ENCODE peak calls at places on chromosomes 12 and 14, in five cellular contexts. H is brain microvascular endothelial cell, W is breast epithelium, N is ovary, U is stomach. Y is an unnamed sample.

GRCh38 chr12:29167410-29167809 is 18.3 kb downstream of the FAR2 start:
- DNase-seq in W (no peak), N (no peak), U (no peak), H (no peak), Y (no peak)

GRCh38 chr14:34043627-34044372 is 92.9 kb upstream of the EGLN3 start:
- DNase-seq in H (no peak), U (no peak), N (no peak), W (no peak), Y (no peak)

GRCh38 chr12:78571953-78572352 is 292.6 kb upstream of the SYT1 start:
- DNase-seq in H (no peak), N (peak; percentile 19), U (no peak), W (no peak), Y (no peak)

GRCh38 chr12:89838846-89839245 is 130.2 kb upstream of the ATP2B1 start:
- DNase-seq in W (no peak), N (no peak), U (no peak), H (no peak), Y (no peak)

GRCh38 chr12:115443351-115443938 is 759.5 kb upstream of the TBX3 start:
- DNase-seq in W (no peak), N (no peak), H (no peak), U (no peak), Y (no peak)

GRCh38 chr14:75800792-75801191 is 139.7 kb downstream of the TTLL5 start:
- DNase-seq in H (no peak), N (no peak), U (no peak), W (no peak), Y (no peak)

GRCh38 chr14:61343991-61344405 is 22.6 kb downstream of the PRKCH start:
- DNase-seq in H (no peak), U (no peak), W (no peak), N (no peak), Y (no peak)

GRCh38 chr12:80936353-80936641 is 1.4 kb downstream of the LIN7A start:
- DNase-seq in H (no peak), W (no peak), N (no peak), U (no peak), Y (peak; percentile 60)

GRCh38 chr14:49950275-49951250 is 57.7 kb downstream of the ARF6 start:
- DNase-seq in W (peak; percentile 96), H (no peak), U (peak; percentile 89), N (no peak), Y (no peak)

GRCh38 chr14:71155743-71156142 is 248.5 kb downstream of the PCNX1 start:
- DNase-seq in N (no peak), U (no peak), W (no peak), H (no peak), Y (no peak)

GRCh38 chr12:90036641-90037040 is 328.0 kb upstream of the ATP2B1 start:
- DNase-seq in U (no peak), W (no peak), N (no peak), H (no peak), Y (no peak)

GRCh38 chr12:127158385-127159061 is 1108.4 kb upstream of the TMEM132C start:
- DNase-seq in W (no peak), U (no peak), H (no peak), N (no peak), Y (no peak)

GRCh38 chr14:101198398-101199027 is 295.0 kb upstream of the RTL1 start:
- DNase-seq in W (no peak), U (peak; percentile 21), H (no peak), N (no peak), Y (no peak)

GRCh38 chr14:21309956-21310355 is 30.1 kb downstream of the RPGRIP1 start:
- DNase-seq in W (no peak), U (no peak), H (no peak), N (no peak), Y (no peak)

GRCh38 chr12:15863984-15864383 is 18.2 kb upstream of the STRAP start:
- DNase-seq in H (no peak), U (no peak), W (no peak), N (no peak), Y (no peak)

GRCh38 chr12:12998248-12998647 is 1.8 kb downstream of the HEBP1 start:
- DNase-seq in H (no peak), U (no peak), N (no peak), W (no peak), Y (no peak)
- H3K27me3 ChIP-seq in H (no peaks in the 10 kb centered on the region), U (no peaks in the 10 kb centered on the region), N (no peaks in the 10 kb centered on the region), W (no peaks in the 10 kb centered on the region), Y (no peaks in the 10 kb centered on the region)

GRCh38 chr12:116559080-116559329 is 176 bp upstream of the MAP1LC3B2 start:
- DNase-seq in N (no peak), W (no peak), U (no peak), H (no peak), Y (no peak)
- H3K4me3 ChIP-seq in N (no peak overlapping the region), W (peak overlapping the region; percentile 44), U (no peak overlapping the region), H (no peak overlapping the region), Y (no peak overlapping the region)

DNA sequence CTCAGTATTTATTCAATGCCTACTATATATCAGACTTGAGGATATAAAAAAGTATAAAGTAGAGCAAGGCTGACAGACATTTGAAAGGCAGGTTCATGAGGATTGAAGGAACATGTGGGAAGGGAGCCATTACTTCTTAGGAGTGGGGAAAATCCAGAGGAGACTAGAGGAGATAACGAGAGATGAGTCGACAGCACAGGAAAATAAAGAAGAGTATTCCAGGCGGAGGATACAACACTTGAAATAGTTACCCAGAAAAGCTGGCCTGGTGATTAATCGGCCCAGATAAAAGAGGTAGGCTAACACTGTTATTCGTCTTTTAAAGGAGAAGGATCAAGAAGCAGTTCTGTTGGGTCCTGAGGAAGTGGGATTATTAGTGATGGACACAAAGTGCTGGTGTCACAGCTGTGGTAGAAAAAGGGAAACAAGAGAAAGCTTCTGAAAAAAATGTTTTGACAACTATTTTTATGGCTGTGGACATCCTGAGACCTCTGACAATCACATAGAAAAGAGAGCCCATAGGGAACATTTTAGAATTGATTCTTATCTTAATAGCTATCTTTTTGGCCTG is 425.3 kb downstream of the ZFP36L1 start:
- DNase-seq in H (peak; percentile 50), W (no peak), U (no peak), N (no peak), Y (no peak)
- H3K27ac ChIP-seq in H (no peak overlapping the region), W (no peak overlapping the region), U (no peak overlapping the region), N (no peak overlapping the region), Y (peak overlapping the region; percentile 39)

GRCh38 chr12:54159549-54159948 is 29.2 kb downstream of the SMUG1 start:
- DNase-seq in H (no peak), W (no peak), U (no peak), N (no peak), Y (no peak)

GRCh38 chr12:54159140-54159539 is 29.6 kb downstream of the SMUG1 start:
- DNase-seq in N (no peak), W (no peak), H (no peak), U (peak; percentile 57), Y (no peak)

GRCh38 chr12:54158581-54158980 is 30.2 kb downstream of the SMUG1 start:
- DNase-seq in W (no peak), N (no peak), U (no peak), H (no peak), Y (no peak)

GRCh38 chr12:54160807-54161480 is 27.8 kb downstream of the SMUG1 start:
- DNase-seq in N (no peak), H (no peak), U (no peak), W (no peak), Y (no peak)

DNA sequence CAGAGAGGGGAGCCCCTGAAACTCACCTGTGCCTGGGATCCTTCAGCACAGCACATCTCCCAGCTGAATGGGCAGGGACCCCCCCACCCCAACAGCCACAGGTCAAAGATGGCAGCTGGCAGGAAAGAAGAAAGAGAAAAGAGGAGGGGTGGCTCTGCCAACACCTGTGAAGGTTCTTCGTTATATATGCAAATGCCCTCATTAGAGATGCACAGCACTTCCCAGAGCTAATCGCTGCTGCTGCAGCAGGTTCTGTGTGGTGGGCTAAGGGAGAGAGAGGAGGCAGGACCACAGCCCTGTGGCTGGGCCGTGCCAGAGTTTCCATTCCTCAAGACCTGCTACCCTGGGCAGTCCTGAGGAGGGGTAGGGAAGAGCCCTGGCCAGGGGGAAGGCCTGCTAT is 28.7 kb downstream of the SMUG1 start:
- DNase-seq in H (no peak), U (no peak), N (no peak), W (no peak), Y (no peak)
- H3K27me3 ChIP-seq in H (peaks cover 17% of the 10 kb centered on the region), U (no peaks in the 10 kb centered on the region), N (no peaks in the 10 kb centered on the region), W (no peaks in the 10 kb centered on the region), Y (no peaks in the 10 kb centered on the region)

GRCh38 chr12:64522316-64522715 is 70.4 kb downstream of the TBK1 start:
- DNase-seq in U (no peak), H (no peak), W (no peak), N (no peak), Y (no peak)
- H3K4me3 ChIP-seq in U (no peak overlapping the region), H (no peak overlapping the region), W (no peak overlapping the region), N (no peak overlapping the region), Y (no peak overlapping the region)

GRCh38 chr12:68109444-68110217 is 49.9 kb downstream of the IFNG start:
- DNase-seq in W (no peak), U (no peak), H (no peak), N (no peak), Y (no peak)

GRCh38 chr12:68106160-68106559 is 53.4 kb downstream of the IFNG start:
- DNase-seq in U (no peak), W (no peak), N (no peak), H (peak; percentile 24), Y (no peak)

GRCh38 chr12:68109001-68109400 is 50.5 kb downstream of the IFNG start:
- DNase-seq in U (no peak), W (no peak), N (no peak), H (no peak), Y (no peak)

GRCh38 chr12:68102731-68103130 is 56.8 kb downstream of the IFNG start:
- DNase-seq in W (no peak), H (no peak), N (no peak), U (no peak), Y (no peak)

GRCh38 chr12:68106660-68107059 is 52.9 kb downstream of the IFNG start:
- DNase-seq in H (no peak), N (no peak), U (no peak), W (no peak), Y (no peak)
- H3K27ac ChIP-seq in H (no peak overlapping the region), N (no peak overlapping the region), U (no peak overlapping the region), W (no peak overlapping the region), Y (no peak overlapping the region)

GRCh38 chr12:122871851-122872785 is 23.8 kb downstream of the VPS37B start:
- DNase-seq in U (peak; percentile 70), H (peak; percentile 69), N (no peak), W (peak; percentile 80), Y (peak; percentile 43)

GRCh38 chr12:122875590-122876220 is 20.2 kb downstream of the VPS37B start:
- DNase-seq in H (no peak), W (no peak), U (peak; percentile 39), N (no peak), Y (no peak)

GRCh38 chr12:122872815-122873361 is 23.0 kb downstream of the VPS37B start:
- DNase-seq in N (no peak), H (no peak), U (peak; percentile 43), W (no peak), Y (peak; percentile 31)

GRCh38 chr12:122874081-122874480 is 21.8 kb downstream of the VPS37B start:
- DNase-seq in W (no peak), N (no peak), U (peak; percentile 25), H (no peak), Y (peak; percentile 8)

DNA sequence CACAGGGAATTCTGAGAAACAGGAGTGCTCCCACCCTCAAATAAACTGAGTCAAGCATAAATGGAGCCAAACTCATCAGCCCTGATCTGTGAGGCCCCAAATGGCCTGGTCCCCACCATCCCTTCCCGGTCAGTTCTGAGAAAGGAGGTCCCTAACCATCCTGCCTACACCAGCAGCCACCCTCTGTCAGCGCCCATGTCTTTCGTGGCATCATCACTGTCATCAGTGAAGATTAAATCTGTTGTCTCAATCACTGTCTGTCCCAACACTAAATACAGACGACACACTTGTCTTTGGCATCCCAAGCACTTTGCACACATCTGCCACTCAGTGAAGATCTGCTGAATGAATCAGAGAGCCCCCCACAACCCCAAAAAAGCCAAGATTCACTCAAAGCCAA is 22.4 kb downstream of the VPS37B start:
- DNase-seq in N (no peak), W (no peak), H (no peak), U (peak; percentile 22), Y (peak; percentile 36)
- H3K27me3 ChIP-seq in N (no peaks in the 10 kb centered on the region), W (no peaks in the 10 kb centered on the region), H (no peaks in the 10 kb centered on the region), U (no peaks in the 10 kb centered on the region), Y (no peaks in the 10 kb centered on the region)